ENCODE peak calls at places on chromosome 4, in eight cellular contexts. One of them, this sample, is unnamed.

GRCh38 chr4:89140168-89140759 is 28.9 kb downstream of the TIGD2 start:
- DNase-seq in fibroblast of lung: no peak
- DNase-seq in AG04450: no peak
- DNase-seq in colonic mucosa: no peak
- DNase-seq in heart left ventricle: no peak
- DNase-seq in NB4: no peak
- DNase-seq in thoracic aorta: no peak
- DNase-seq in CD8-positive, alpha-beta T cell: no peak
- DNase-seq in this sample: no peak

GRCh38 chr4:8010618-8011017 is 71.0 kb upstream of the AFAP1 start:
- DNase-seq in NB4: no peak
- DNase-seq in colonic mucosa: peak; percentile 45
- DNase-seq in CD8-positive, alpha-beta T cell: no peak
- DNase-seq in heart left ventricle: no peak
- DNase-seq in fibroblast of lung: peak; percentile 62
- DNase-seq in thoracic aorta: no peak
- DNase-seq in AG04450: no peak
- DNase-seq in this sample: peak; percentile 26

GRCh38 chr4:21790437-21791029 is 158.0 kb downstream of the KCNIP4 start:
- DNase-seq in CD8-positive, alpha-beta T cell: no peak
- DNase-seq in NB4: peak; percentile 51
- DNase-seq in thoracic aorta: no peak
- DNase-seq in colonic mucosa: no peak
- DNase-seq in heart left ventricle: no peak
- DNase-seq in AG04450: no peak
- DNase-seq in fibroblast of lung: peak; percentile 77
- DNase-seq in this sample: peak; percentile 50

GRCh38 chr4:32858971-32859370 is 2138.8 kb downstream of the PCDH7 start:
- DNase-seq in thoracic aorta: no peak
- DNase-seq in NB4: peak; percentile 37
- DNase-seq in fibroblast of lung: peak; percentile 92
- DNase-seq in colonic mucosa: no peak
- DNase-seq in heart left ventricle: no peak
- DNase-seq in AG04450: no peak
- DNase-seq in CD8-positive, alpha-beta T cell: no peak
- DNase-seq in this sample: peak; percentile 96

GRCh38 chr4:185859106-185859505 is 47.1 kb upstream of the SORBS2 start:
- DNase-seq in fibroblast of lung: no peak
- DNase-seq in CD8-positive, alpha-beta T cell: no peak
- DNase-seq in colonic mucosa: peak; percentile 42
- DNase-seq in thoracic aorta: no peak
- DNase-seq in heart left ventricle: no peak
- DNase-seq in NB4: peak; percentile 5
- DNase-seq in AG04450: no peak
- DNase-seq in this sample: no peak

GRCh38 chr4:126458993-126459392 is 1144.2 kb downstream of the FAT4 start:
- DNase-seq in fibroblast of lung: peak; percentile 41
- DNase-seq in NB4: no peak
- DNase-seq in AG04450: peak; percentile 43
- DNase-seq in heart left ventricle: no peak
- DNase-seq in colonic mucosa: no peak
- DNase-seq in thoracic aorta: no peak
- DNase-seq in CD8-positive, alpha-beta T cell: no peak
- DNase-seq in this sample: no peak

GRCh38 chr4:162852642-162853041 is 314.0 kb downstream of the NAF1 start:
- DNase-seq in fibroblast of lung: no peak
- DNase-seq in thoracic aorta: no peak
- DNase-seq in NB4: no peak
- DNase-seq in AG04450: no peak
- DNase-seq in heart left ventricle: no peak
- DNase-seq in CD8-positive, alpha-beta T cell: no peak
- DNase-seq in colonic mucosa: no peak
- DNase-seq in this sample: no peak

GRCh38 chr4:77146426-77147399 is 10.3 kb upstream of the CCNG2 start:
- DNase-seq in fibroblast of lung: no peak
- DNase-seq in NB4: peak; percentile 22
- DNase-seq in CD8-positive, alpha-beta T cell: no peak
- DNase-seq in thoracic aorta: no peak
- DNase-seq in colonic mucosa: no peak
- DNase-seq in AG04450: no peak
- DNase-seq in heart left ventricle: no peak
- DNase-seq in this sample: peak; percentile 63

GRCh38 chr4:79906306-79906705 is 166.7 kb downstream of the ANTXR2 start:
- DNase-seq in CD8-positive, alpha-beta T cell: no peak
- DNase-seq in NB4: no peak
- DNase-seq in thoracic aorta: no peak
- DNase-seq in AG04450: no peak
- DNase-seq in colonic mucosa: no peak
- DNase-seq in fibroblast of lung: no peak
- DNase-seq in heart left ventricle: no peak
- DNase-seq in this sample: no peak

GRCh38 chr4:70705146-70705855 is 16.5 kb upstream of the RUFY3 start:
- DNase-seq in fibroblast of lung: peak; percentile 57
- DNase-seq in AG04450: no peak
- DNase-seq in heart left ventricle: peak; percentile 84
- DNase-seq in colonic mucosa: peak; percentile 74
- DNase-seq in thoracic aorta: peak; percentile 38
- DNase-seq in NB4: peak; percentile 82
- DNase-seq in CD8-positive, alpha-beta T cell: peak; percentile 81
- DNase-seq in this sample: peak; percentile 71

GRCh38 chr4:2714071-2714770 is 41.9 kb downstream of the TNIP2 start:
- DNase-seq in thoracic aorta: no peak
- DNase-seq in CD8-positive, alpha-beta T cell: no peak
- DNase-seq in heart left ventricle: peak; percentile 42
- DNase-seq in colonic mucosa: no peak
- DNase-seq in fibroblast of lung: peak; percentile 53
- DNase-seq in AG04450: no peak
- DNase-seq in NB4: no peak
- DNase-seq in this sample: peak; percentile 10

GRCh38 chr4:108850407-108850709 is 87.5 kb upstream of the ETNPPL start:
- DNase-seq in heart left ventricle: no peak
- DNase-seq in AG04450: no peak
- DNase-seq in colonic mucosa: no peak
- DNase-seq in fibroblast of lung: no peak
- DNase-seq in thoracic aorta: no peak
- DNase-seq in CD8-positive, alpha-beta T cell: no peak
- DNase-seq in NB4: no peak
- DNase-seq in this sample: no peak

GRCh38 chr4:95124906-95125504 is 367.2 kb downstream of the BMPR1B start:
- DNase-seq in heart left ventricle: no peak
- DNase-seq in fibroblast of lung: peak; percentile 78
- DNase-seq in colonic mucosa: peak; percentile 22
- DNase-seq in AG04450: peak; percentile 39
- DNase-seq in CD8-positive, alpha-beta T cell: no peak
- DNase-seq in NB4: peak; percentile 26
- DNase-seq in thoracic aorta: no peak
- DNase-seq in this sample: peak; percentile 74
- TF ChIP-seq CTCF in heart left ventricle: peak; percentile 38
- TF ChIP-seq CTCF in fibroblast of lung: peak; percentile 75
- TF ChIP-seq CTCF in colonic mucosa: peak; percentile 33
- TF ChIP-seq CTCF in AG04450: peak; percentile 76
- TF ChIP-seq CTCF in CD8-positive, alpha-beta T cell: no peak
- TF ChIP-seq CTCF in NB4: no peak
- TF ChIP-seq CTCF in thoracic aorta: peak; percentile 48
- TF ChIP-seq CTCF in this sample: peak; percentile 76

GRCh38 chr4:53346920-53347852 is 18.7 kb downstream of the SCFD2 start:
- DNase-seq in fibroblast of lung: peak; percentile 21
- DNase-seq in NB4: no peak
- DNase-seq in CD8-positive, alpha-beta T cell: no peak
- DNase-seq in colonic mucosa: no peak
- DNase-seq in thoracic aorta: no peak
- DNase-seq in heart left ventricle: peak; percentile 42
- DNase-seq in AG04450: no peak
- DNase-seq in this sample: peak; percentile 86
- H3K4me3 ChIP-seq in fibroblast of lung: no peak overlapping the region
- H3K4me3 ChIP-seq in NB4: no peak overlapping the region
- H3K4me3 ChIP-seq in CD8-positive, alpha-beta T cell: no peak overlapping the region
- H3K4me3 ChIP-seq in colonic mucosa: no peak overlapping the region
- H3K4me3 ChIP-seq in thoracic aorta: no peak overlapping the region
- H3K4me3 ChIP-seq in heart left ventricle: no peak overlapping the region
- H3K4me3 ChIP-seq in AG04450: no peak overlapping the region
- H3K4me3 ChIP-seq in this sample: no peak overlapping the region

GRCh38 chr4:176664964-176665363 is 127.8 kb downstream of the VEGFC start:
- DNase-seq in colonic mucosa: no peak
- DNase-seq in NB4: no peak
- DNase-seq in AG04450: no peak
- DNase-seq in thoracic aorta: no peak
- DNase-seq in CD8-positive, alpha-beta T cell: no peak
- DNase-seq in heart left ventricle: no peak
- DNase-seq in fibroblast of lung: no peak
- DNase-seq in this sample: no peak

GRCh38 chr4:176656108-176656507 is 136.6 kb downstream of the VEGFC start:
- DNase-seq in colonic mucosa: no peak
- DNase-seq in heart left ventricle: no peak
- DNase-seq in AG04450: no peak
- DNase-seq in fibroblast of lung: no peak
- DNase-seq in NB4: no peak
- DNase-seq in CD8-positive, alpha-beta T cell: no peak
- DNase-seq in thoracic aorta: no peak
- DNase-seq in this sample: no peak

GRCh38 chr4:176654565-176655216 is 138.0 kb downstream of the VEGFC start:
- DNase-seq in CD8-positive, alpha-beta T cell: no peak
- DNase-seq in AG04450: no peak
- DNase-seq in thoracic aorta: no peak
- DNase-seq in heart left ventricle: no peak
- DNase-seq in fibroblast of lung: no peak
- DNase-seq in colonic mucosa: no peak
- DNase-seq in NB4: no peak
- DNase-seq in this sample: no peak

DNA sequence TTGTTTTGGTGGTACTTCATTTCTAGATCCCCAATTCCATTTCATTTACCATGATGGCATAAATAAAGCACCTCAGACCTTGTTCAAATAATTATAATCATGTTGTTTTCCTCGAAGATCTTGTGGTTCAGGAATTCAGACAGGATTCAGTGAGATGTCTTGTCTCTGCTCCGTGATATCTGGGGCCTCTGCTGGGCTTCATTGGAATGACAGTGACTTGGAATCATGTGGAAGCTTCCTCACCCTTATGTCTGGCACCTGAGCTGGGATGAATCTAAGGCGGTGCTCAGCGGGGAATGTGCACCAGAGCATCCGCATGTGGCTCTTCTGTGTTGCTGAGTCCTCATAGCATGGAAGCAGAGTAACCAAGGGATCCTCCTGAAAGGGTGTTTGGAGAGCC is 132.2 kb downstream of the VEGFC start:
- DNase-seq in NB4: no peak
- DNase-seq in AG04450: no peak
- DNase-seq in CD8-positive, alpha-beta T cell: no peak
- DNase-seq in fibroblast of lung: no peak
- DNase-seq in heart left ventricle: no peak
- DNase-seq in thoracic aorta: no peak
- DNase-seq in colonic mucosa: no peak
- DNase-seq in this sample: peak; percentile 30
- TF ChIP-seq CTCF in NB4: no peak
- TF ChIP-seq CTCF in AG04450: peak; percentile 20
- TF ChIP-seq CTCF in CD8-positive, alpha-beta T cell: no peak
- TF ChIP-seq CTCF in fibroblast of lung: peak; percentile 23
- TF ChIP-seq CTCF in heart left ventricle: no peak
- TF ChIP-seq CTCF in thoracic aorta: no peak
- TF ChIP-seq CTCF in colonic mucosa: no peak
- TF ChIP-seq CTCF in this sample: peak; percentile 48

DNA sequence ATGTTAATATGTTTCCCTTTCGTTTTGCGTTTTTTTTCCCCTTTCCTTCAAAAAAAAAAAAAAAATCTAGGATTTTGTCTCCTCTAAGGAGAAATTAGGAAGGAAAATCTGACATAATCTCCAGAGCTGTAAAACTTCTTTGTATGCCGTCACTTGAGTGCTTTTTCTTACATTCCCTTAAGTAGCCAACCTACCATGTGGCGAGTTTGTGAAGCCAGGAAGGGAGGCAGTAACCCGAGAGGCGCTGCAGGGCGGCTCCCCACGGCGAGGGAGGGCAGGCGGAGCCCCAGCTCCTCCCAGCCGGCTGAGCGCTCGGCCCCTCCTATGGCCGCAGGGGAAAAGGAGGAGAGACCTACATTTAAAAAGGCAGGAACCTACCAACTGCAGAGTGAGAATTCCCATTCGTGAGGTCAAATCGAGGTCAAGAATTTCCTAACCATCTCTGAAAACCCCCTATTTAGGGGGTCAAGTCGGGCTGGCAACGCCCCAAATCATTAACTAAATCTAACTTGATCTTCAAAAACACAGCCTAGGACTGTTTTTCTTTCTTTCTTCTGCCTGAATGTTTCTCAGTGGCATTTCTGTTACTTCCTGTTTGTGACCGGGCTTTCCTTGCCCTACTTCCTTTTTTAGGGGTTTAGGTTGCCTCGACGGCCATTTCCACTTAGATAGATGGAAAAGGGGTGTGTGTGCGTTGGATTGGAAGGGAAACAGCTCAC is 345.1 kb upstream of the KLF3 start:
- DNase-seq in colonic mucosa: peak; percentile 92
- DNase-seq in CD8-positive, alpha-beta T cell: peak; percentile 79
- DNase-seq in NB4: peak; percentile 98
- DNase-seq in fibroblast of lung: peak; percentile 97
- DNase-seq in heart left ventricle: peak; percentile 94
- DNase-seq in AG04450: peak; percentile 85
- DNase-seq in thoracic aorta: peak; percentile 64
- DNase-seq in this sample: peak; percentile 95
- H3K4me3 ChIP-seq in colonic mucosa: peak overlapping the region; percentile 26
- H3K4me3 ChIP-seq in CD8-positive, alpha-beta T cell: peak overlapping the region; percentile 51
- H3K4me3 ChIP-seq in NB4: peak overlapping the region; percentile 57
- H3K4me3 ChIP-seq in fibroblast of lung: no peak overlapping the region
- H3K4me3 ChIP-seq in heart left ventricle: no peak overlapping the region
- H3K4me3 ChIP-seq in AG04450: peak overlapping the region; percentile 15
- H3K4me3 ChIP-seq in thoracic aorta: peak overlapping the region; percentile 67
- H3K4me3 ChIP-seq in this sample: no peak overlapping the region

DNA sequence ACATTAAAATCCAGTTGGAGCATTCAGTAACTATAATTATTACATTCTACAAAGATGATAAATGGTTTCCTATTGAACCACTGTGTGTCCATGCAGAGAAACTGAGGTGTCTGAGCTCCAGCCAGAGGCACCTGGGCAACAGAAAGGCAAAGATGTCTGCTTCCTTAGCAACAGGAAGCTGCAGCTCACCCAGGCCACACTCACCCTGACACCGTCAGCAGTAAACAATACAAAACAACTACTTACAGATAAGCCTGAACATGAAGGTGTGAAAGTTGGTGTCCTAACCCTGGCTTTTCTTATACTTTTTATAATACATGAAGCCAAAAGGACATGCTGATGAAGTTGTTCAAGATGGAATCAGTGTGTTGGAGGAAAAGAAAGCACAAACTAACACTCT is 117.2 kb downstream of the SYNPO2 start:
- DNase-seq in AG04450: no peak
- DNase-seq in heart left ventricle: no peak
- DNase-seq in colonic mucosa: no peak
- DNase-seq in NB4: no peak
- DNase-seq in CD8-positive, alpha-beta T cell: no peak
- DNase-seq in thoracic aorta: no peak
- DNase-seq in fibroblast of lung: no peak
- DNase-seq in this sample: no peak
- TF ChIP-seq CTCF in AG04450: no peak
- TF ChIP-seq CTCF in heart left ventricle: no peak
- TF ChIP-seq CTCF in colonic mucosa: no peak
- TF ChIP-seq CTCF in NB4: no peak
- TF ChIP-seq CTCF in CD8-positive, alpha-beta T cell: no peak
- TF ChIP-seq CTCF in thoracic aorta: no peak
- TF ChIP-seq CTCF in fibroblast of lung: no peak
- TF ChIP-seq CTCF in this sample: no peak

GRCh38 chr4:110268790-110269189 is 70.4 kb upstream of the ELOVL6 start:
- DNase-seq in heart left ventricle: no peak
- DNase-seq in CD8-positive, alpha-beta T cell: no peak
- DNase-seq in AG04450: no peak
- DNase-seq in thoracic aorta: no peak
- DNase-seq in colonic mucosa: no peak
- DNase-seq in fibroblast of lung: no peak
- DNase-seq in NB4: no peak
- DNase-seq in this sample: no peak
- H3K4me3 ChIP-seq in heart left ventricle: no peak overlapping the region
- H3K4me3 ChIP-seq in CD8-positive, alpha-beta T cell: no peak overlapping the region
- H3K4me3 ChIP-seq in AG04450: no peak overlapping the region
- H3K4me3 ChIP-seq in thoracic aorta: no peak overlapping the region
- H3K4me3 ChIP-seq in colonic mucosa: no peak overlapping the region
- H3K4me3 ChIP-seq in fibroblast of lung: no peak overlapping the region
- H3K4me3 ChIP-seq in NB4: no peak overlapping the region
- H3K4me3 ChIP-seq in this sample: no peak overlapping the region

This sample was measured in epithelial cell of esophagus.